ENCODE peak calls at places on chromosomes 7 and 10, in nine cellular contexts. Q is Daoy; P is WERI-Rb-1; K is transverse colon; V is memory B cell; Y is astrocyte; A is left ventricle myocardium superior; T is stimulated activated CD4-positive, alpha-beta T cell treated with anti-CD3 and anti-CD28 coated beads, Interleukin-1b, Interleukin-23, amount 100 ng/mL, for 24 hours; B is cardiac muscle cell. D is an unnamed sample.

GRCh38 chr10:123742751-123743440 is 76.7 kb downstream of the GPR26 start:
- DNase-seq in Q (no peak), P (no peak), K (no peak), V (no peak), Y (no peak), A (no peak), T (no peak), B (no peak), D (no peak)

GRCh38 chr7:54581511-54581910 is 39.3 kb downstream of the VSTM2A start:
- DNase-seq in Q (peak; percentile 78), P (no peak), K (no peak), V (no peak), Y (no peak), A (no peak), T (no peak), B (no peak), D (no peak)

GRCh38 chr7:1531263-1531978 is 919 bp downstream of the MAFK start:
- DNase-seq in Q (peak; percentile 58), P (no peak), K (peak; percentile 55), V (peak; percentile 37), Y (no peak), A (peak; percentile 65), T (no peak), B (peak; percentile 42), D (peak; percentile 2)

GRCh38 chr7:29884399-29885272 is 78.3 kb downstream of the WIPF3 start:
- DNase-seq in Q (no peak), P (peak; percentile 57), K (peak; percentile 41), V (no peak), Y (no peak), A (no peak), T (no peak), B (no peak), D (no peak)

GRCh38 chr10:62095341-62096071 is 173.1 kb downstream of the RTKN2 start:
- DNase-seq in Q (no peak), P (no peak), K (no peak), V (no peak), Y (peak; percentile 71), A (no peak), T (no peak), B (no peak), D (no peak)

GRCh38 chr7:101171442-101171837 is 6.1 kb upstream of the VGF start:
- DNase-seq in Q (no peak), P (peak; percentile 32), K (no peak), V (no peak), Y (no peak), A (no peak), T (no peak), B (no peak), D (no peak)

GRCh38 chr7:144086730-144087129 is 652 bp downstream of the OR2A12 start:
- DNase-seq in Q (no peak), P (no peak), K (no peak), V (no peak), Y (no peak), A (no peak), T (no peak), B (no peak), D (no peak)

GRCh38 chr7:155361947-155362346 is 64.3 kb downstream of the INSIG1 start:
- DNase-seq in Q (no peak), P (no peak), K (no peak), V (no peak), Y (no peak), A (no peak), T (no peak), B (no peak), D (no peak)